ENCODE peak calls at places on chromosomes 3 and 15, in five cellular contexts. R, O, Y, E and I are unnamed samples.

GRCh38 chr3:185728630-185729334 is 96.1 kb downstream of the IGF2BP2 start:
- DNase-seq in R (no peak), O (peak), Y (no peak), E (no peak), I (no peak)

GRCh38 chr3:110767156-110767555 is 304.5 kb upstream of the NECTIN3 start:
- DNase-seq in R (no peak), O (no peak), Y (no peak), E (no peak), I (no peak)

GRCh38 chr3:136819784-136820640 is 1.1 kb downstream of the SLC35G2 start:
- DNase-seq in R (peak), O (no peak), Y (peak), E (peak), I (no peak)

GRCh38 chr15:84681822-84682221 is 23.8 kb upstream of the NMB start:
- DNase-seq in R (no peak), O (no peak), Y (no peak), E (no peak), I (no peak)

GRCh38 chr3:49132437-49133225 is at the start of gene LAMB2:
- DNase-seq in R (peak), O (peak), Y (no peak), E (peak), I (no peak)

GRCh38 chr15:47384316-47384715 is 333.0 kb upstream of the SEMA6D start:
- DNase-seq in R (peak), O (peak), Y (no peak), E (peak), I (no peak)

GRCh38 chr15:80437492-80437891 is 33.3 kb downstream of the ARNT2 start:
- DNase-seq in R (no peak), O (peak), Y (no peak), E (no peak), I (no peak)

GRCh38 chr15:70670680-70671079 is 92.7 kb downstream of the UACA start:
- DNase-seq in R (no peak), O (peak), Y (no peak), E (no peak), I (no peak)

GRCh38 chr3:113873814-113874526 is 35.4 kb downstream of the GRAMD1C start:
- DNase-seq in R (no peak), O (no peak), Y (no peak), E (no peak), I (no peak)

GRCh38 chr3:130386604-130387263 is 41.3 kb downstream of the COL6A5 start:
- DNase-seq in R (no peak), O (peak), Y (no peak), E (no peak), I (no peak)

GRCh38 chr15:100790786-100791265 is 88.8 kb upstream of the ALDH1A3 start:
- DNase-seq in R (no peak), O (no peak), Y (no peak), E (no peak), I (no peak)

GRCh38 chr15:89203705-89204273 is 17.6 kb downstream of the RLBP1 start:
- DNase-seq in R (no peak), O (no peak), Y (no peak), E (no peak), I (no peak)

GRCh38 chr3:94716326-94717018 is 653.6 kb downstream of the NSUN3 start:
- DNase-seq in R (no peak), O (peak), Y (no peak), E (no peak), I (no peak)

GRCh38 chr15:40297356-40297755 is 10.4 kb downstream of the PLCB2 start:
- DNase-seq in R (no peak), O (no peak), Y (no peak), E (no peak), I (no peak)

GRCh38 chr15:22262613-22263020 is 182.3 kb downstream of the OR4M2 start:
- DNase-seq in R (no peak), O (no peak), Y (no peak), E (no peak), I (no peak)

GRCh38 chr15:49288411-49288810 is 118.4 kb downstream of the GALK2 start:
- DNase-seq in R (no peak), O (no peak), Y (no peak), E (no peak), I (no peak)

GRCh38 chr15:26771917-26772587 is 814 bp downstream of the GABRB3 start:
- DNase-seq in R (no peak), O (no peak), Y (peak), E (peak), I (no peak)

GRCh38 chr3:77196146-77196545 is 156.2 kb downstream of the ROBO2 start:
- DNase-seq in R (no peak), O (no peak), Y (no peak), E (no peak), I (no peak)

GRCh38 chr15:99365232-99365631 is 114.0 kb downstream of the LRRC28 start:
- DNase-seq in R (no peak), O (peak), Y (no peak), E (no peak), I (no peak)

GRCh38 chr3:148962513-148962912 is 28.8 kb upstream of the GYG1 start:
- DNase-seq in R (peak), O (peak), Y (no peak), E (no peak), I (no peak)

GRCh38 chr3:72274511-72275295 is 489.8 kb upstream of the PROK2 start:
- DNase-seq in R (no peak), O (peak), Y (no peak), E (no peak), I (peak)

GRCh38 chr3:128324911-128325592 is 141.6 kb downstream of the DNAJB8 start:
- DNase-seq in R (no peak), O (no peak), Y (no peak), E (no peak), I (no peak)

GRCh38 chr3:12222765-12223485 is 64.2 kb upstream of the TIMP4 start:
- DNase-seq in R (no peak), O (peak), Y (no peak), E (no peak), I (no peak)

GRCh38 chr3:123708531-123708930 is 123.7 kb upstream of the HACD2 start:
- DNase-seq in R (no peak), O (no peak), Y (no peak), E (no peak), I (no peak)

GRCh38 chr3:27423463-27423862 is 54.3 kb upstream of the NEK10 start:
- DNase-seq in R (no peak), O (no peak), Y (no peak), E (no peak), I (no peak)

GRCh38 chr3:48565591-48566400 is 2.2 kb upstream of the UCN2 start:
- DNase-seq in R (no peak), O (peak), Y (no peak), E (no peak), I (no peak)

GRCh38 chr3:134932035-134932434 is 137.0 kb downstream of the EPHB1 start:
- DNase-seq in R (no peak), O (no peak), Y (no peak), E (no peak), I (no peak)

GRCh38 chr15:67469680-67470079 is 51.3 kb upstream of the C15orf61 start:
- DNase-seq in R (no peak), O (no peak), Y (no peak), E (no peak), I (no peak)

GRCh38 chr3:3200632-3201212 is 21.2 kb upstream of the CRBN start:
- DNase-seq in R (no peak), O (peak), Y (peak), E (peak), I (no peak)

GRCh38 chr3:196220587-196220986 is 4.3 kb downstream of the SLC51A start:
- DNase-seq in R (no peak), O (no peak), Y (no peak), E (no peak), I (no peak)

GRCh38 chr3:29026959-29027358 is 253.9 kb upstream of the RBMS3 start:
- DNase-seq in R (no peak), O (no peak), Y (no peak), E (no peak), I (no peak)